ENCODE peak calls at places on chromosomes 2 and 18, in ten cellular contexts. K, Y, A, X, E, Z, S, H, V and U are unnamed samples.

GRCh38 chr2:158321264-158321663 is 135.3 kb downstream of the CCDC148 start:
- DNase-seq in S (no peak), Z (no peak), E (no peak), Y (no peak), V (no peak), X (no peak), K (peak), H (no peak), A (peak), U (peak)

GRCh38 chr18:5975111-5975622 is 79.8 kb upstream of the TMEM200C start:
- DNase-seq in A (peak), Y (no peak), X (no peak), H (no peak), K (peak), S (no peak), Z (no peak), E (no peak), V (no peak), U (peak)

GRCh38 chr18:37452015-37452414 is 113.6 kb downstream of the CELF4 start:
- DNase-seq in A (no peak), E (no peak), S (no peak), Y (no peak), K (no peak), Z (no peak), X (no peak), V (no peak), H (no peak), U (no peak)

GRCh38 chr18:833197-833596 is 21.2 kb upstream of the YES1 start:
- DNase-seq in X (no peak), A (no peak), K (no peak), H (no peak), Y (no peak), S (no peak), Z (no peak), E (no peak), V (no peak), U (no peak)

GRCh38 chr2:195648780-195649179 is 8.2 kb upstream of the SLC39A10 start:
- DNase-seq in V (no peak), S (no peak), Y (no peak), K (peak), X (no peak), H (no peak), A (no peak), E (no peak), Z (no peak), U (no peak)

GRCh38 chr2:64524604-64525322 is 635 bp downstream of the AFTPH start:
- DNase-seq in S (peak), A (no peak), E (no peak), X (no peak), Y (no peak), Z (peak), V (no peak), H (no peak), K (no peak), U (no peak)

GRCh38 chr2:23509071-23509470 is 124.1 kb downstream of the KLHL29 start:
- DNase-seq in K (no peak), H (no peak), Z (no peak), E (no peak), Y (no peak), A (no peak), S (no peak), V (no peak), X (no peak), U (no peak)

GRCh38 chr2:231545105-231545902 is 15.1 kb upstream of the NMUR1 start:
- DNase-seq in H (no peak), A (peak), K (no peak), V (peak), X (no peak), E (no peak), Z (peak), Y (no peak), S (peak), U (peak)

GRCh38 chr2:62596061-62596658 is 90.2 kb upstream of the TMEM17 start:
- DNase-seq in H (no peak), S (no peak), E (no peak), Y (no peak), A (peak), Z (no peak), K (peak), X (no peak), V (no peak), U (peak)

GRCh38 chr2:215601990-215602721 is 166.3 kb upstream of the FN1 start:
- DNase-seq in S (no peak), A (peak), E (no peak), Z (no peak), Y (no peak), H (no peak), V (no peak), K (peak), X (no peak), U (peak)

GRCh38 chr18:22176622-22177495 is 7.5 kb downstream of the GATA6 start:
- DNase-seq in Z (no peak), E (no peak), K (no peak), A (no peak), H (no peak), X (no peak), Y (no peak), V (peak), S (no peak), U (no peak)

GRCh38 chr2:237297421-237298155 is 116.4 kb downstream of the COL6A3 start:
- DNase-seq in S (no peak), X (no peak), Z (no peak), H (no peak), Y (no peak), E (no peak), A (peak), K (no peak), V (no peak), U (peak)

GRCh38 chr2:222499226-222499625 is 74.9 kb downstream of the SGPP2 start:
- DNase-seq in K (no peak), X (no peak), A (no peak), V (no peak), H (no peak), S (no peak), Y (no peak), E (no peak), Z (no peak), U (no peak)

GRCh38 chr2:94970353-94970752 is 55.2 kb upstream of the MAL start:
- DNase-seq in V (no peak), E (no peak), Z (no peak), S (no peak), K (no peak), A (no peak), H (no peak), X (no peak), Y (no peak), U (no peak)

GRCh38 chr2:219567791-219568361 is 3.5 kb downstream of the OBSL1 start:
- DNase-seq in S (no peak), E (no peak), H (no peak), X (no peak), Z (no peak), A (no peak), Y (no peak), K (no peak), V (no peak), U (no peak)

GRCh38 chr2:237721828-237722227 is 76.8 kb upstream of the RBM44 start:
- DNase-seq in X (no peak), E (no peak), Z (no peak), K (no peak), H (no peak), S (no peak), V (no peak), A (no peak), Y (no peak), U (no peak)

GRCh38 chr2:222087998-222088397 is 210.8 kb downstream of the PAX3 start:
- DNase-seq in Z (no peak), A (no peak), H (no peak), S (no peak), X (no peak), V (no peak), K (no peak), Y (no peak), E (no peak), U (no peak)

GRCh38 chr2:215409331-215410127 is 26.3 kb downstream of the FN1 start:
- DNase-seq in Y (no peak), Z (no peak), H (no peak), X (no peak), A (peak), E (no peak), V (no peak), K (no peak), S (no peak), U (no peak)

GRCh38 chr18:10661333-10661732 is 135.5 kb downstream of the NAPG start:
- DNase-seq in S (no peak), Y (peak), E (no peak), X (no peak), A (peak), H (no peak), K (peak), Z (no peak), V (no peak), U (peak)

GRCh38 chr18:240175-240574 is 27.7 kb downstream of the THOC1 start:
- DNase-seq in H (no peak), Y (no peak), E (no peak), S (no peak), Z (no peak), A (no peak), V (no peak), X (no peak), K (no peak), U (no peak)

GRCh38 chr2:14255135-14255820 is 377.2 kb upstream of the LRATD1 start:
- DNase-seq in A (no peak), X (no peak), S (no peak), V (no peak), Y (no peak), Z (no peak), E (no peak), H (no peak), K (no peak), U (no peak)

GRCh38 chr18:28136071-28136470 is 40.9 kb downstream of the CDH2 start:
- DNase-seq in K (no peak), S (no peak), V (no peak), Z (no peak), X (no peak), H (no peak), A (no peak), E (no peak), Y (no peak), U (no peak)

DNA sequence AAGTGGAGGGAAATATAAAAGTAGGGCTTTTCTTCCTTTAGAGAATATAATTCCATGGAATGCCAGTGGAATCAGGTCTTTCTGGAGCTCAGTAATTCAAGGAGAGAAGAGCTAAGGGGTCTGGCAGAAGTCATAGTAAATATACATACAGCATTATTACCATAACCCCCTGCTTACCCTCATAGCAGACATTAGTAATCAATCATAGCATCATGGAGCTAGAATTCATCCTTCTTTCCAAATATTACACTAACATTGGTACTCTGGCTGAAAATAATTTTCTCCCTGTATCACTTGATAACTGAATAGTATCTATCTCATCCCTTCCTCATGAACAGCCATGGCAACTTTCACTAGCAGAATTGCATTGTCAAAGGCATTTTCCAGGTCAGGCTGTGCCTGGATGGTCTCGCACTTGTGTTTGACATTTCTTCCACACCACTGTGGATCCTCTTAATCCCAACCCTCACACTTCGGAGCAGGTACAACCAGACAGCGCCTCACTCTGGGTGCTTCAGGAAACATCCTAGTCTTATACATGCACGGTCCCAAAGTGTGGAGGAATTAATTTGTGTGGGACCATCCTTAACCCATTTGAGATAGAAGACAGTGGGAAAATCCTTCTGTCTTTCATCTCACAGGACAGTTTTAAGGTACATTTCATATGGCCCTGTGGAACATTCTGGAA is 84.2 kb upstream of the SEC11C start:
- DNase-seq in V (no peak), S (no peak), Y (no peak), X (no peak), E (no peak), Z (no peak), H (no peak), K (no peak), A (no peak), U (no peak)
- TF ChIP-seq CTCF in V (peak), S (no peak), Y (no peak), X (no peak), E (no peak), Z (peak), H (no peak), K (peak), A (peak), U (no peak)

DNA sequence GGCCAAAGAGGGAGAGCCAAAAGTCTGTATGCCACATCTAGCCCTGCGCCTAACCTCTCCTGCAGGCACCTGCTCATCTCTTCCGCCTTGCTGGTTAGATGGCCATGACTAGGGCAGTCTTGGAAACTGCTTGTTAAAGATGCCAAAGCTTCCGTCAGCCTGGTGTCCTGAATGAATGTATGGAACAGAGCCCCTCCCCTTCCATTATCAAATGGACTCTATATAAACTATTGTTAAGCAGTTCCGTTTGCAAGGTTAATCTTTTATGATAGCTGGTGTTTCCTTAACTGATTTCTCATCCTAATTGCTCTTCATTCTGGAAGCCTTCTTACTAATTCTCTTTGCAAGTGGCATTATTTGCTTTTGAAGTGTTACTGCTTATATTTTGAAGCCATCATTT is 87.1 kb downstream of the ATP9B start:
- DNase-seq in X (no peak), H (no peak), K (no peak), A (peak), V (no peak), Y (no peak), Z (no peak), E (no peak), S (no peak), U (no peak)
- H3K4me3 ChIP-seq in X (no peak), H (no peak), K (no peak), A (no peak), V (no peak), Y (no peak), Z (no peak), E (no peak), S (no peak), U (no peak)

DNA sequence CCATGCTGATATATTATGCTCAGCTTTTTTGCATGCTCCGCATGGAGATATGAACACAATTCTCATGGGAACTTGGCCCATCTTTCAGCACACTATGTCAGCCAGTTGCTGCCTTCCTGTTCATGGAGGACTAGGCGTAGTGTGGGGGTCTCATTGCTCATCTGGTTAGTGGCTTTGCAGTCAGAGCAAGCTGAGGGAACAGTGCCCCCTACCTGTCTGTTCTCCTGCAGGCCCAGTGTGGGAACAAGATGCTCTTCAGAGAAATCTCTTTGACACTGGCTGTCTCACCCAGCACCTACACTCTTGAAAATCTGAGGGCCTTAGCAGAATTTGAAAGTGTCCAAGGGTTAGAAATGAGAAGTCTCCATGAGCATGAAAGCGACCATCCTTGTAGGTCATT is 47.1 kb downstream of the SPTBN1 start:
- DNase-seq in Z (peak), E (no peak), H (no peak), A (peak), X (no peak), V (no peak), Y (no peak), K (no peak), S (peak), U (no peak)
- TF ChIP-seq CTCF in Z (peak), E (no peak), H (peak), A (peak), X (peak), V (peak), Y (peak), K (peak), S (peak), U (peak)

GRCh38 chr2:85745619-85746018 is 8.2 kb upstream of the ATOH8 start:
- DNase-seq in Y (no peak), S (no peak), V (no peak), H (no peak), X (no peak), A (no peak), Z (no peak), E (no peak), K (no peak), U (no peak)
- H3K4me3 ChIP-seq in Y (no peak), S (no peak), V (peak), H (no peak), X (no peak), A (no peak), Z (no peak), E (no peak), K (peak), U (no peak)

GRCh38 chr2:150909613-150910012 is 352.1 kb downstream of the RBM43 start:
- DNase-seq in X (no peak), E (no peak), Z (no peak), Y (no peak), H (no peak), A (no peak), V (no peak), K (no peak), S (no peak), U (no peak)
- TF ChIP-seq CTCF in X (no peak), E (no peak), Z (no peak), Y (no peak), H (no peak), A (peak), V (no peak), K (peak), S (no peak), U (no peak)

DNA sequence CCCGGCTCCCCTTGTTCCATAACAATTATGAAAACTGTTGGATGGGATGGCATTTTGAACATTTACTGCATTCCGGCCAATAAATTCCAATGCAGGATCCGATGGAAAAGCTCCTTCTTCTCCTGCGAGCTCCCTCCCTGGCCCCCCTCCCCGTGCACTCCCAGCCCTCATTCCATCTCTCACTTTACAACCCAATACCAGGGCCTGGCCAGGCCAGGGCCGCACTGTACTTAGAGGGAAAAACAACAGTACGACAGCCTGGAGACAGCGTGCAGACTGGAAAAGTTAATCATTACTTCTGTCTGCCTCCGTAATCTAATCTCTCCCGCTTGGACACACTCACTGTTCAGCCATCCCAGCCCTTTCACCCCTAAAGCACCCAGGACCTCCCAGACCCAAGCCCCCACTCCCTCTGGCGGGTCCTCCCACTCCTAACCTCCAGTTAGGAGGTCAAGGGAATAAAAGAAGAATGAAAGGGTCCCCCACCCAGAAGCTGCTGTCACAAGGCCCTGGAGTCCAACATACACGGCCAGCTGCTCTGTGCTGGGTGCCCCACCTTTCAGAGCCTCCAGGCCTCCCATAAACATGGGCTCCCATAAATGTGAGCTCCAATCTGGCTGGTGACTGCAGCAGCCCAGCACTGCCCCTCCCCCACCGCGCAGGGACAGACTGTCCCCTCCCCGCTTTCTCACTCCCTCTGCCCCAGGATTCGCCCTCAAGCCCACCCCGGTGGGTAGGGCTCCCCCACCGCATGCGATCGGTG is 20.6 kb downstream of the SMAD7 start:
- DNase-seq in H (no peak), A (peak), K (peak), X (no peak), E (no peak), Y (peak), V (no peak), Z (no peak), S (no peak), U (no peak)
- H3K4me3 ChIP-seq in H (no peak), A (no peak), K (peak), X (no peak), E (no peak), Y (no peak), V (peak), Z (no peak), S (no peak), U (no peak)

GRCh38 chr2:191299009-191299408 is 53.8 kb downstream of the MYO1B start:
- DNase-seq in S (no peak), E (no peak), K (no peak), H (no peak), Y (no peak), X (no peak), V (no peak), A (no peak), Z (no peak), U (no peak)
- TF ChIP-seq CTCF in S (no peak), E (no peak), K (peak), H (no peak), Y (no peak), X (no peak), V (peak), A (peak), Z (no peak), U (peak)

GRCh38 chr2:201909961-201910361 is 103.6 kb downstream of the CDK15 start:
- DNase-seq in V (no peak), A (peak), S (no peak), K (peak), Z (peak), H (no peak), E (no peak), Y (no peak), X (no peak), U (peak)
- H3K4me3 ChIP-seq in V (peak), A (no peak), S (no peak), K (peak), Z (peak), H (no peak), E (no peak), Y (no peak), X (no peak), U (peak)